ENCODE peak calls at places on chromosome 17, in seven cellular contexts. G is psoas muscle, J is heart right ventricle, V is mesothelial cell of epicardium, P is progenitor cell of endocrine pancreas, Z is A549, D is esophagus muscularis mucosa. L is an unnamed sample.

GRCh38 chr17:69047368-69048263 is 13.1 kb downstream of the ABCA9 start:
- DNase-seq in J (peak), Z (peak), D (no peak), P (peak), V (no peak), G (peak), L (no peak)

GRCh38 chr17:3885970-3886369 is 6.9 kb downstream of the CAMKK1 start:
- DNase-seq in P (no peak), D (no peak), J (no peak), Z (peak), G (no peak), V (no peak), L (no peak)

GRCh38 chr17:37710344-37710886 is 34.4 kb downstream of the HNF1B start:
- DNase-seq in P (peak), Z (peak), J (no peak), V (no peak), D (no peak), G (no peak), L (no peak)

GRCh38 chr17:62802531-62803205 is 5.4 kb downstream of the MARCHF10 start:
- DNase-seq in P (no peak), D (no peak), V (no peak), Z (no peak), G (no peak), J (no peak), L (no peak)

GRCh38 chr17:21286771-21287702 is 2.5 kb downstream of the MAP2K3 start:
- DNase-seq in G (no peak), D (no peak), Z (peak), J (no peak), P (no peak), V (no peak), L (peak)

GRCh38 chr17:45224671-45225050 is 3.0 kb downstream of the FMNL1 start:
- DNase-seq in G (peak), P (no peak), J (no peak), D (no peak), V (no peak), Z (no peak), L (no peak)

GRCh38 chr17:42784811-42785592 is 4.6 kb downstream of the WNK4 start:
- DNase-seq in Z (no peak), G (no peak), V (no peak), D (no peak), J (no peak), P (no peak), L (no peak)

GRCh38 chr17:7914771-7915610 is 1.1 kb downstream of the RNF227 start:
- DNase-seq in J (no peak), P (no peak), V (no peak), D (no peak), G (no peak), Z (no peak), L (no peak)

GRCh38 chr17:6669479-6670212 is 18.1 kb downstream of the C17orf100 start:
- DNase-seq in P (no peak), Z (peak), V (no peak), G (no peak), J (no peak), D (no peak), L (no peak)

GRCh38 chr17:2440930-2441329 is 40.1 kb upstream of the MNT start:
- DNase-seq in V (no peak), Z (no peak), D (no peak), G (no peak), J (no peak), P (no peak), L (no peak)

GRCh38 chr17:2444382-2444781 is 43.5 kb upstream of the MNT start:
- DNase-seq in V (no peak), Z (no peak), D (no peak), G (no peak), J (no peak), P (no peak), L (no peak)

GRCh38 chr17:17493249-17493985 is 2.8 kb downstream of the RASD1 start:
- DNase-seq in V (no peak), Z (no peak), D (no peak), G (peak), J (peak), P (no peak), L (no peak)

GRCh38 chr17:81207610-81208581 is 14.9 kb downstream of the CEP131 start:
- DNase-seq in D (no peak), G (no peak), Z (no peak), J (no peak), V (no peak), P (no peak), L (no peak)

GRCh38 chr17:44376124-44376523 is 12.5 kb upstream of the FAM171A2 start:
- DNase-seq in J (peak), V (no peak), Z (no peak), P (no peak), G (no peak), D (no peak), L (peak)

GRCh38 chr17:17496189-17497064 is at the start of gene RASD1:
- DNase-seq in J (peak), G (peak), P (peak), V (peak), D (peak), Z (peak), L (peak)

GRCh38 chr17:45294506-45294905 is 22.3 kb downstream of the MAP3K14 start:
- DNase-seq in P (no peak), V (no peak), D (no peak), J (no peak), G (peak), Z (no peak), L (no peak)

GRCh38 chr17:2054262-2054739 is 602 bp upstream of the HIC1 start:
- DNase-seq in G (no peak), V (no peak), P (no peak), J (no peak), D (peak), Z (peak), L (peak)

GRCh38 chr17:182164-182751 is 808 bp upstream of the DOC2B start:
- DNase-seq in V (no peak), Z (no peak), J (no peak), P (no peak), D (no peak), G (no peak), L (no peak)

GRCh38 chr17:4706121-4706520 is 2.2 kb upstream of the PELP1 start:
- DNase-seq in P (no peak), V (no peak), G (no peak), Z (no peak), J (no peak), D (no peak), L (no peak)

GRCh38 chr17:50692448-50693040 is 15.2 kb downstream of the ANKRD40 start:
- DNase-seq in Z (peak), J (no peak), P (no peak), D (no peak), V (no peak), G (no peak), L (no peak)

GRCh38 chr17:6627019-6627418 is 13.5 kb downstream of the KIAA0753 start:
- DNase-seq in Z (no peak), V (no peak), P (no peak), D (no peak), J (no peak), G (no peak), L (no peak)

GRCh38 chr17:4492762-4493561 is 5.7 kb upstream of the SPNS2 start:
- DNase-seq in G (no peak), V (no peak), J (no peak), D (no peak), Z (peak), P (peak), L (no peak)

GRCh38 chr17:51778842-51779241 is 379.7 kb downstream of the CA10 start:
- DNase-seq in V (no peak), Z (no peak), P (no peak), J (no peak), D (no peak), G (no peak), L (no peak)
- TF ChIP-seq CTCF in V (no peak), Z (no peak), P (no peak), J (no peak), D (no peak), G (no peak), L (no peak)

DNA sequence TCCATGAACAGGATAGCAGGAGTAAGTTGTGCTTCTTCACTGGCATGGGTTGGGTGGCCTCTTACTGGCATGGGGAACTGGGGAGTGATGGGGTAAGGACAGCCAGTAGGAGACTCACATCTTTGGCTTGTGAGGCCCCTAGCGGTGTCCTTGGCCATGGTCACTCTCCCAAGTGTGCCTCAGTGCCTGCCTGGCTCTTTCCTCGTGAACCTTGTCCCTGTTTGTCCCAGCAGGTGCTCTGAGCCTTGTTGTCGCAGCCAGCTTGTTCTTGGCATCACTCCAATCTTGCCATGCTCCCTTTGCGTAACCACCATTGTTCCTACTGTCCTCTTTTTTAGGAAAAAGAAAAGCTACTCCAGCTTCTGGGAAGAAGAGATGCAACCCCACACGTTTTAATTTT is 53.6 kb upstream of the SDK2 start:
- DNase-seq in G (no peak), Z (no peak), J (no peak), V (no peak), P (no peak), D (no peak), L (no peak)
- TF ChIP-seq CTCF in G (no peak), Z (no peak), J (no peak), V (no peak), P (peak), D (no peak), L (no peak)

DNA sequence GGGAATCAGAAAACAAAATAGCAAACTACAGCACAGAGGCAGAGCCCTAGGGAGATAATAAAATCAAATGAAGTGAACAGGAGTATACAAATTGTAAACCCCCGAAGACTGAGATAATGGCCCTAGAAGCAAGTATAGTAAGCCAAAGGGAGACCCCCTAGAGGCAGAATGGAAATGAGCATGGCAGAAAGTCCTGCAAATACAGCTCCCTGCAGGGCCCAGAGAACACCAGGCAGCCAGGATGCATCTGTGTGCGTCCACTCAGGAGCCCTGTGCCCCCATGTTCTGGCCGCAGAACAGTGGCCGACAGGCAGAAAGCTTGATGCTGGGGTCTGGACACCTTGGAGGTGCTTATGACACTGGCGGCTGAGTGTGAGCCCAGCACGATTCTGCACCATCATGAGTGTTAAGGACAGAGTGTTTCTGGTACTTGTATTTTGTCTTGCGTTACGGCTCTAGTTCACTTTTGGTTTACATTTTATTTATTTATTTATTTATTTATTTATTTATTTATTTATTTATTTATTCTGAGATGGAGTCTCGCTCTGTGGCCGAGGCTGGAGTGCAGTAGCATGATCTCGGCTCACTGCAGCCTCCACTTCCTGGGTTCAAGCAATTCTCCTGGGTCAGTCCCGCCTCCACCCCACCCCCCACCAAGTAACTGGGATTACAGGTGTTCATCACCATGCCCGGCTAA is 48.7 kb downstream of the RGS9 start:
- DNase-seq in Z (no peak), D (no peak), P (no peak), G (no peak), V (no peak), J (no peak), L (no peak)
- TF ChIP-seq CTCF in Z (no peak), D (no peak), P (peak), G (no peak), V (no peak), J (no peak), L (no peak)

DNA sequence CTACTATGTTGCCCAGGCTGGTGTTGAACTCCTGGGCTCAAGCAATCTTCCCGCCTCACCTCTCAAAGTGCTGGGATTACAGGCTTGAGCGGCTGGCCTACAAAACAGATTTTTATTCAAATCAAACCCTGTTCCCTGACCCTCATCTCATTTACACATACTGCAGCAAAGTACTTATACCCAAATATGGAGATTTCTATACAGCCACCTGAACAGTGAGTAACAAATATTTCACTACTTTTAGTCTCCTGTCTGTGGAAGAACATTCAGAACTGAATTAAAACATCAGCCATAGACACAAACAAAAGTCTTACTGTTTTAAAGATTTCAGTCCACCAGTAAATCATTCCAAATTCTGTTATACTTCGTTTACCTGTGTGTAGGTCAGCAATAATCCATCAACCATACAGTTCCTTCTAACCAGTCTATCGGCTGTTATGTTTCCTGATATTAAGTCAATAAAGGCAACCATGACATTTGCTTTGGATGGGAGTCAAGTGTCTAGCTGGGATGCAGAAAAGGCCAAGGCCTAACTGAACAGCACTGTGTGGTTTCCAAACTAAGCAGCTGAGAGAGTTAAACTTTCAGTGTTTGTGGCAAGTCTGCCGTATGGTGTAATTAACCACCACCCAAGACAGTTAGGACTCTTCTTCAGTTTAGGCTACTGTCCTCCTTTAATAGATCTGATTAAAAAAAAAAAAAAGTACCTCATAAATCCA is 22.3 kb downstream of the ERN1 start:
- DNase-seq in P (no peak), G (no peak), Z (no peak), J (no peak), V (no peak), D (no peak), L (no peak)
- TF ChIP-seq CTCF in P (no peak), G (no peak), Z (no peak), J (no peak), V (no peak), D (no peak), L (no peak)

GRCh38 chr17:48037036-48037881 is at the start of gene COPZ2:
- DNase-seq in G (peak), Z (peak), D (no peak), P (peak), J (peak), V (no peak), L (peak)
- TF ChIP-seq CTCF in G (peak), Z (peak), D (peak), P (peak), J (peak), V (peak), L (peak)

GRCh38 chr17:74919440-74920305 is 3.4 kb downstream of the USH1G start:
- DNase-seq in Z (peak), V (no peak), P (no peak), D (no peak), G (no peak), J (no peak), L (peak)
- TF ChIP-seq CTCF in Z (peak), V (no peak), P (peak), D (no peak), G (peak), J (peak), L (peak)

GRCh38 chr17:12665263-12666210 is at the start of gene MYOCD:
- DNase-seq in D (no peak), P (peak), J (peak), V (peak), G (peak), Z (peak), L (peak)
- TF ChIP-seq CTCF in D (no peak), P (no peak), J (no peak), V (no peak), G (no peak), Z (no peak), L (no peak)

GRCh38 chr17:73522107-73522506 is 122.1 kb downstream of the SDK2 start:
- DNase-seq in G (peak), J (no peak), Z (no peak), P (no peak), V (no peak), D (no peak), L (no peak)
- TF ChIP-seq CTCF in G (no peak), J (no peak), Z (no peak), P (no peak), V (no peak), D (no peak), L (no peak)

GRCh38 chr17:77163001-77163400 is 22.2 kb downstream of the SEC14L1 start:
- DNase-seq in D (no peak), J (no peak), Z (no peak), V (no peak), G (no peak), P (no peak), L (no peak)

GRCh38 chr17:77161953-77162352 is 21.2 kb downstream of the SEC14L1 start:
- DNase-seq in P (no peak), V (no peak), G (no peak), D (no peak), J (no peak), Z (no peak), L (no peak)

GRCh38 chr17:77160032-77160876 is 19.5 kb downstream of the SEC14L1 start:
- DNase-seq in G (no peak), Z (no peak), D (no peak), V (no peak), J (no peak), P (no peak), L (no peak)

GRCh38 chr17:77163521-77164280 is 22.9 kb downstream of the SEC14L1 start:
- DNase-seq in P (no peak), Z (no peak), G (no peak), D (no peak), J (no peak), V (no peak), L (no peak)

GRCh38 chr17:77160877-77161530 is 20.2 kb downstream of the SEC14L1 start:
- DNase-seq in D (no peak), P (no peak), J (no peak), Z (no peak), V (no peak), G (no peak), L (no peak)
- TF ChIP-seq CTCF in D (no peak), P (no peak), J (no peak), Z (no peak), V (no peak), G (no peak), L (no peak)

GRCh38 chr17:15133826-15134225 is 131.3 kb downstream of the PMP22 start:
- DNase-seq in G (no peak), P (no peak), J (no peak), V (no peak), Z (no peak), D (no peak), L (no peak)

GRCh38 chr17:15133143-15133542 is 132.0 kb downstream of the PMP22 start:
- DNase-seq in Z (no peak), G (no peak), V (no peak), P (no peak), D (no peak), J (no peak), L (no peak)

GRCh38 chr17:15134363-15134762 is 130.8 kb downstream of the PMP22 start:
- DNase-seq in V (no peak), J (no peak), P (no peak), D (no peak), G (no peak), Z (no peak), L (no peak)
- TF ChIP-seq CTCF in V (no peak), J (no peak), P (no peak), D (no peak), G (no peak), Z (no peak), L (no peak)